ENCODE peak calls at places on chromosomes 1 and 21, in eight cellular contexts. One of them, this sample, is unnamed.

GRCh38 chr1:66182551-66183178 is 351.3 kb upstream of the SGIP1 start:
- DNase-seq in GM20000: no peak
- DNase-seq in right atrium auricular region: no peak
- DNase-seq in ascending aorta: no peak
- DNase-seq in transverse colon: peak
- DNase-seq in thyroid gland: no peak
- DNase-seq in breast epithelium: no peak
- DNase-seq in tibial artery: no peak
- DNase-seq in this sample: no peak

GRCh38 chr1:191174298-191174697 is 696.6 kb upstream of the BRINP3 start:
- DNase-seq in breast epithelium: no peak
- DNase-seq in right atrium auricular region: no peak
- DNase-seq in transverse colon: no peak
- DNase-seq in thyroid gland: no peak
- DNase-seq in GM20000: peak
- DNase-seq in ascending aorta: no peak
- DNase-seq in tibial artery: no peak
- DNase-seq in this sample: no peak

GRCh38 chr21:31682625-31683024 is 23.1 kb downstream of the SOD1 start:
- DNase-seq in transverse colon: no peak
- DNase-seq in tibial artery: no peak
- DNase-seq in ascending aorta: no peak
- DNase-seq in right atrium auricular region: no peak
- DNase-seq in breast epithelium: no peak
- DNase-seq in thyroid gland: no peak
- DNase-seq in GM20000: no peak
- DNase-seq in this sample: no peak

GRCh38 chr21:34534522-34534921 is 22.5 kb upstream of the KCNE1 start:
- DNase-seq in ascending aorta: no peak
- DNase-seq in breast epithelium: no peak
- DNase-seq in transverse colon: no peak
- DNase-seq in right atrium auricular region: no peak
- DNase-seq in GM20000: peak
- DNase-seq in tibial artery: no peak
- DNase-seq in thyroid gland: no peak
- DNase-seq in this sample: no peak

GRCh38 chr1:55639051-55639450 is 423.9 kb upstream of the USP24 start:
- DNase-seq in tibial artery: no peak
- DNase-seq in transverse colon: no peak
- DNase-seq in thyroid gland: no peak
- DNase-seq in breast epithelium: no peak
- DNase-seq in right atrium auricular region: no peak
- DNase-seq in GM20000: no peak
- DNase-seq in ascending aorta: no peak
- DNase-seq in this sample: no peak

GRCh38 chr21:42562258-42562657 is 48.6 kb downstream of the SLC37A1 start:
- DNase-seq in breast epithelium: no peak
- DNase-seq in transverse colon: peak
- DNase-seq in thyroid gland: no peak
- DNase-seq in right atrium auricular region: no peak
- DNase-seq in ascending aorta: no peak
- DNase-seq in GM20000: no peak
- DNase-seq in tibial artery: no peak
- DNase-seq in this sample: no peak

GRCh38 chr1:15749399-15750291 is 7.3 kb downstream of the TMEM82 start:
- DNase-seq in tibial artery: peak
- DNase-seq in GM20000: no peak
- DNase-seq in thyroid gland: no peak
- DNase-seq in right atrium auricular region: peak
- DNase-seq in breast epithelium: no peak
- DNase-seq in transverse colon: no peak
- DNase-seq in ascending aorta: peak
- DNase-seq in this sample: peak

GRCh38 chr1:85313888-85314696 is 37.7 kb upstream of the BCL10 start:
- DNase-seq in breast epithelium: no peak
- DNase-seq in thyroid gland: peak
- DNase-seq in ascending aorta: no peak
- DNase-seq in right atrium auricular region: no peak
- DNase-seq in GM20000: no peak
- DNase-seq in tibial artery: peak
- DNase-seq in transverse colon: no peak
- DNase-seq in this sample: no peak

GRCh38 chr1:55623339-55623738 is 408.2 kb upstream of the USP24 start:
- DNase-seq in right atrium auricular region: peak
- DNase-seq in tibial artery: no peak
- DNase-seq in transverse colon: peak
- DNase-seq in GM20000: no peak
- DNase-seq in ascending aorta: no peak
- DNase-seq in thyroid gland: no peak
- DNase-seq in breast epithelium: no peak
- DNase-seq in this sample: no peak

GRCh38 chr21:36717901-36718465 is 19.1 kb downstream of the SIM2 start:
- DNase-seq in breast epithelium: no peak
- DNase-seq in ascending aorta: no peak
- DNase-seq in right atrium auricular region: no peak
- DNase-seq in tibial artery: no peak
- DNase-seq in GM20000: no peak
- DNase-seq in thyroid gland: no peak
- DNase-seq in transverse colon: no peak
- DNase-seq in this sample: no peak

GRCh38 chr1:65149753-65150463 is 1.9 kb downstream of the AK4 start:
- DNase-seq in breast epithelium: no peak
- DNase-seq in ascending aorta: no peak
- DNase-seq in transverse colon: no peak
- DNase-seq in thyroid gland: no peak
- DNase-seq in GM20000: no peak
- DNase-seq in tibial artery: no peak
- DNase-seq in right atrium auricular region: no peak
- DNase-seq in this sample: no peak

GRCh38 chr1:65147424-65148177 is 402 bp upstream of the AK4 start:
- DNase-seq in GM20000: peak
- DNase-seq in tibial artery: peak
- DNase-seq in thyroid gland: peak
- DNase-seq in ascending aorta: no peak
- DNase-seq in breast epithelium: no peak
- DNase-seq in transverse colon: peak
- DNase-seq in right atrium auricular region: no peak
- DNase-seq in this sample: no peak

GRCh38 chr1:65149391-65149729 is 1.4 kb downstream of the AK4 start:
- DNase-seq in ascending aorta: no peak
- DNase-seq in transverse colon: no peak
- DNase-seq in thyroid gland: no peak
- DNase-seq in GM20000: no peak
- DNase-seq in breast epithelium: no peak
- DNase-seq in tibial artery: no peak
- DNase-seq in right atrium auricular region: no peak
- DNase-seq in this sample: no peak

GRCh38 chr1:65146908-65147423 is 1.0 kb upstream of the AK4 start:
- DNase-seq in GM20000: no peak
- DNase-seq in breast epithelium: no peak
- DNase-seq in tibial artery: no peak
- DNase-seq in transverse colon: no peak
- DNase-seq in ascending aorta: no peak
- DNase-seq in right atrium auricular region: no peak
- DNase-seq in thyroid gland: no peak
- DNase-seq in this sample: no peak

GRCh38 chr1:65148548-65149390 is 766 bp downstream of the AK4 start:
- DNase-seq in ascending aorta: no peak
- DNase-seq in tibial artery: peak
- DNase-seq in thyroid gland: peak
- DNase-seq in transverse colon: peak
- DNase-seq in breast epithelium: no peak
- DNase-seq in right atrium auricular region: peak
- DNase-seq in GM20000: peak
- DNase-seq in this sample: peak
- TF ChIP-seq CTCF in ascending aorta: no peak
- TF ChIP-seq CTCF in tibial artery: no peak
- TF ChIP-seq CTCF in thyroid gland: no peak
- TF ChIP-seq CTCF in transverse colon: no peak
- TF ChIP-seq CTCF in breast epithelium: no peak
- TF ChIP-seq CTCF in right atrium auricular region: peak
- TF ChIP-seq CTCF in GM20000: no peak
- TF ChIP-seq CTCF in this sample: peak

DNA sequence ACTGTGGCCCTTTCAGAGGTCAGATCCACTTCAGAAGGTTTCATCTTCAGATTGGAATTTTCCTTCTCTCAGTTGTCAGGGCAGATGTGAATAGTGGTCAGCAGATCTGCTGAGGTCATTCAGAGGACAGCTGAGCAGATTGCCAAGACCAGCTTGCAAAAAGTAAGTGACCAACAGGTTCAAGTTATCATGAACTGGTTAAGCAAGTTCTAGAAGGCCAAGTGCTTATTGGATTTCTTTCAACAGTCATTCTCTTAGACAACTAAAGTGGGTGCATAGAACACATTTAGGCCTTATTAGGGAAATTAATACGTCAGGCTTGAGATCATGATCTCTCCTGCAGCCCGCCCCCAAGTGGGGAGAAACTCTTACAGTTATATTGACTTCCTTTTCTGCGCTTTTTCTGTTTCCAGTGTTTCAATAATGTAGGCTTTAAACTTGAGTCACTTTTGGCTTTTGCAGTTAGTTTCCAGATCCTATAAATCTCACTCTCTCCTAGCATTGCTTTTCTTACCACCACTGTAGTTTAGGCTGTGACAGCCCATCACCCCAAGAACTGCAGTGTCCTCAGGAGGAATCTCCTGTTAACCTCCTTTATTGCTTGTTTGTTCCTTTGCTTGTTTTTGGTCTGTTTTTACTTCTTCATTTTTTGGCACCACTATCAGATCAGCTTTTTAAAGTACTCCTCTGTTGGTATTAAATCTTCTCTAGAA is 96.4 kb downstream of the C1orf21 start:
- DNase-seq in tibial artery: no peak
- DNase-seq in breast epithelium: no peak
- DNase-seq in thyroid gland: peak
- DNase-seq in transverse colon: peak
- DNase-seq in GM20000: no peak
- DNase-seq in ascending aorta: no peak
- DNase-seq in right atrium auricular region: no peak
- DNase-seq in this sample: no peak
- TF ChIP-seq CTCF in tibial artery: no peak
- TF ChIP-seq CTCF in breast epithelium: no peak
- TF ChIP-seq CTCF in thyroid gland: peak
- TF ChIP-seq CTCF in transverse colon: no peak
- TF ChIP-seq CTCF in GM20000: no peak
- TF ChIP-seq CTCF in ascending aorta: no peak
- TF ChIP-seq CTCF in right atrium auricular region: peak
- TF ChIP-seq CTCF in this sample: no peak

DNA sequence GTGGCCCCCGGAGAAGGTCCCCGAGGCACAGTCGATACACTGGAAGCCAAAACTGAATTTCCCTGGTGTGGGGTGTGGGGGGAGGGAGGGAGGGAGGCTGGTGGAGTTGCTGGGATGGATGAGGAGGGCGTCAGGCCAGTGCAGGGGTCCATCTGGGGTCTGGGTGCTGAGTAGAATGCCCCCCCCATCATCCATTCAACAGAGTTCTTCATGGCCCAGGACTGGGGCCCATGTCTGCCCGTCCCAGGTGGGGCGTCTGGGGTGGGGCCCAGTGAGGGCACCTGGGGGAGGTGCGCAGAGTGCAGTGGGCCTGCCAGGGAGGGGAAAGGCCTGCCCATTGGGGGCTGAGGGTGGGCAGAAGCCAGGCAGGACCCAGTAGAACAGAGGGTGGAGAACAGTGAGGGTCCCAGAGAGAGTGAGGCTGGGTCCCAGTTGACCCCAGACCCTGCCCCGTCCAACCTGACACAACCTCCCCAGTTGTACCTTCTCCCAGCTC is 1.9 kb downstream of the TNFRSF18 start:
- DNase-seq in right atrium auricular region: no peak
- DNase-seq in tibial artery: no peak
- DNase-seq in GM20000: no peak
- DNase-seq in breast epithelium: no peak
- DNase-seq in transverse colon: no peak
- DNase-seq in ascending aorta: no peak
- DNase-seq in thyroid gland: no peak
- DNase-seq in this sample: peak
- TF ChIP-seq CTCF in right atrium auricular region: no peak
- TF ChIP-seq CTCF in tibial artery: no peak
- TF ChIP-seq CTCF in GM20000: no peak
- TF ChIP-seq CTCF in breast epithelium: no peak
- TF ChIP-seq CTCF in transverse colon: no peak
- TF ChIP-seq CTCF in ascending aorta: no peak
- TF ChIP-seq CTCF in thyroid gland: no peak
- TF ChIP-seq CTCF in this sample: no peak

GRCh38 chr21:44490816-44491215 is 35.5 kb downstream of the LRRC3 start:
- DNase-seq in breast epithelium: no peak
- DNase-seq in transverse colon: no peak
- DNase-seq in tibial artery: no peak
- DNase-seq in right atrium auricular region: no peak
- DNase-seq in GM20000: no peak
- DNase-seq in ascending aorta: no peak
- DNase-seq in thyroid gland: no peak
- DNase-seq in this sample: no peak

GRCh38 chr21:44492572-44493385 is 37.5 kb downstream of the LRRC3 start:
- DNase-seq in GM20000: no peak
- DNase-seq in tibial artery: no peak
- DNase-seq in thyroid gland: no peak
- DNase-seq in ascending aorta: no peak
- DNase-seq in breast epithelium: no peak
- DNase-seq in right atrium auricular region: no peak
- DNase-seq in transverse colon: no peak
- DNase-seq in this sample: no peak

GRCh38 chr21:44487831-44488230 is 32.5 kb downstream of the LRRC3 start:
- DNase-seq in ascending aorta: no peak
- DNase-seq in thyroid gland: no peak
- DNase-seq in transverse colon: no peak
- DNase-seq in tibial artery: no peak
- DNase-seq in GM20000: peak
- DNase-seq in right atrium auricular region: no peak
- DNase-seq in breast epithelium: no peak
- DNase-seq in this sample: no peak

GRCh38 chr21:44490405-44490804 is 35.1 kb downstream of the LRRC3 start:
- DNase-seq in thyroid gland: no peak
- DNase-seq in transverse colon: no peak
- DNase-seq in right atrium auricular region: no peak
- DNase-seq in GM20000: no peak
- DNase-seq in breast epithelium: no peak
- DNase-seq in tibial artery: no peak
- DNase-seq in ascending aorta: no peak
- DNase-seq in this sample: no peak

DNA sequence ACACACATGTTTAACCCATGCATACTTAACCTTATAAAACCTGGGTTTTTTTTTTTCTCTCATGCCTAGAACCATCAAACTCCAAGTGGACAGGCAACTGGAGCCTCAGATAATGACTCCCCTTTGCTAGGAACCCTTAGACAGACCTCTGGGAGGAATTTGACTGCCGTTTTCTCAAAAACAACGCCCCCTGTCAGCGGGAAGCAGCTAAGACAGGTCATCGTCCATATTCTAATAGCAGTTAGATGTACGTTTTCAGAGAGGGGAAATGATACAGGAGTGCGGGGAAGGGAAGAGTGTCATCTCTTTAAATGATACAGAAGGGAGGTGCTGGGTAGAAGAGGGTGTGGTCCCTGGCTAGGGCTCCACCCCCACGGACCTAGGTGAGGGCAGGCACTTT is 34.7 kb downstream of the LRRC3 start:
- DNase-seq in thyroid gland: no peak
- DNase-seq in tibial artery: no peak
- DNase-seq in ascending aorta: no peak
- DNase-seq in right atrium auricular region: no peak
- DNase-seq in GM20000: no peak
- DNase-seq in transverse colon: no peak
- DNase-seq in breast epithelium: no peak
- DNase-seq in this sample: no peak
- TF ChIP-seq CTCF in thyroid gland: no peak
- TF ChIP-seq CTCF in tibial artery: no peak
- TF ChIP-seq CTCF in ascending aorta: no peak
- TF ChIP-seq CTCF in right atrium auricular region: no peak
- TF ChIP-seq CTCF in GM20000: no peak
- TF ChIP-seq CTCF in transverse colon: no peak
- TF ChIP-seq CTCF in breast epithelium: no peak
- TF ChIP-seq CTCF in this sample: peak

This sample was measured in chondrocyte.